ENCODE peak calls at places on chromosomes 1 and 21, in six cellular contexts. S is GM12891; P is NCI-H226; T is left colon; A is activated CD4-positive, alpha-beta T cell treated with anti-CD3 and anti-CD28 coated beads, Interleukin-2, amount 10 ng/mL, durations not matched to agents 7 days and 5 days; R is IMR-90. O is an unnamed sample.

GRCh38 chr1:183403386-183403957 is 14.7 kb downstream of the NMNAT2 start:
- DNase-seq in S (no peak), A (no peak), R (no peak), T (no peak), P (no peak), O (no peak)

GRCh38 chr21:25329227-25329626 is 278.1 kb downstream of the MRPL39 start:
- DNase-seq in P (peak; percentile 79), T (no peak), R (peak; percentile 91), A (no peak), S (no peak), O (no peak)

GRCh38 chr1:94602312-94602711 is 60.8 kb upstream of the F3 start:
- DNase-seq in S (no peak), P (peak; percentile 46), A (peak; percentile 52), R (peak; percentile 82), T (peak; percentile 33), O (peak; percentile 94)

GRCh38 chr1:62877579-62877978 is 93.6 kb downstream of the ATG4C start:
- DNase-seq in R (no peak), S (no peak), T (no peak), P (no peak), A (no peak), O (no peak)

GRCh38 chr1:213931804-213932203 is 56.0 kb upstream of the PROX1 start:
- DNase-seq in P (no peak), S (no peak), T (no peak), R (no peak), A (no peak), O (no peak)

GRCh38 chr1:32329931-32330466 is 6.0 kb downstream of the MARCKSL1 start:
- DNase-seq in S (no peak), A (no peak), T (no peak), R (no peak), P (no peak), O (no peak)

GRCh38 chr1:160850541-160850940 is 12.1 kb downstream of the CD244 start:
- DNase-seq in R (no peak), P (no peak), T (no peak), A (no peak), S (no peak), O (no peak)

GRCh38 chr1:1564278-1564677 is 10.4 kb downstream of the SSU72 start:
- DNase-seq in T (no peak), R (no peak), S (no peak), A (no peak), P (no peak), O (no peak)

O was measured in AML-193.